ENCODE peak calls at places on chromosomes 5 and 9, in four cellular contexts. X, U, O and W are unnamed samples.

GRCh38 chr5:34563951-34564705 is 92.0 kb upstream of the RAI14 start:
- DNase-seq in U (peak; percentile 16), X (peak; percentile 32), O (peak; percentile 42), W (no peak)

GRCh38 chr5:74257645-74258328 is 382.7 kb downstream of the ENC1 start:
- DNase-seq in U (peak; percentile 49), X (no peak), O (peak; percentile 64), W (no peak)

GRCh38 chr9:129987047-129987446 is 55.9 kb downstream of the FNBP1 start:
- DNase-seq in O (no peak), X (no peak), U (no peak), W (no peak)

GRCh38 chr9:84874583-84874982 is 205.1 kb downstream of the NTRK2 start:
- DNase-seq in U (no peak), O (no peak), X (no peak), W (peak; percentile 67)

GRCh38 chr9:77946969-77947368 is 84.6 kb downstream of the GNAQ start:
- DNase-seq in X (no peak), O (no peak), U (peak; percentile 17), W (no peak)

GRCh38 chr5:79205965-79206364 is 30.0 kb upstream of the JMY start:
- DNase-seq in O (no peak), U (no peak), X (no peak), W (no peak)

GRCh38 chr5:54455413-54456157 is at the start of gene HSPB3:
- DNase-seq in X (no peak), O (peak; percentile 62), U (no peak), W (no peak)

GRCh38 chr9:129506892-129507291 is 114.0 kb downstream of the C9orf50 start:
- DNase-seq in O (no peak), U (no peak), X (no peak), W (peak; percentile 29)

GRCh38 chr5:173055983-173056782 is at the start of gene CREBRF:
- DNase-seq in X (peak; percentile 90), O (peak; percentile 98), U (peak; percentile 98), W (peak; percentile 99)
- TF ChIP-seq POLR2A in X (peak; percentile 51), O (peak; percentile 44), U (no peak), W (peak; percentile 66)

GRCh38 chr5:76402880-76403712 is at the start of gene IQGAP2:
- DNase-seq in O (peak; percentile 74), X (peak; percentile 44), U (peak; percentile 80), W (peak; percentile 51)
- TF ChIP-seq POLR2A in O (peak; percentile 13), X (no peak), U (peak; percentile 54), W (no peak)

DNA sequence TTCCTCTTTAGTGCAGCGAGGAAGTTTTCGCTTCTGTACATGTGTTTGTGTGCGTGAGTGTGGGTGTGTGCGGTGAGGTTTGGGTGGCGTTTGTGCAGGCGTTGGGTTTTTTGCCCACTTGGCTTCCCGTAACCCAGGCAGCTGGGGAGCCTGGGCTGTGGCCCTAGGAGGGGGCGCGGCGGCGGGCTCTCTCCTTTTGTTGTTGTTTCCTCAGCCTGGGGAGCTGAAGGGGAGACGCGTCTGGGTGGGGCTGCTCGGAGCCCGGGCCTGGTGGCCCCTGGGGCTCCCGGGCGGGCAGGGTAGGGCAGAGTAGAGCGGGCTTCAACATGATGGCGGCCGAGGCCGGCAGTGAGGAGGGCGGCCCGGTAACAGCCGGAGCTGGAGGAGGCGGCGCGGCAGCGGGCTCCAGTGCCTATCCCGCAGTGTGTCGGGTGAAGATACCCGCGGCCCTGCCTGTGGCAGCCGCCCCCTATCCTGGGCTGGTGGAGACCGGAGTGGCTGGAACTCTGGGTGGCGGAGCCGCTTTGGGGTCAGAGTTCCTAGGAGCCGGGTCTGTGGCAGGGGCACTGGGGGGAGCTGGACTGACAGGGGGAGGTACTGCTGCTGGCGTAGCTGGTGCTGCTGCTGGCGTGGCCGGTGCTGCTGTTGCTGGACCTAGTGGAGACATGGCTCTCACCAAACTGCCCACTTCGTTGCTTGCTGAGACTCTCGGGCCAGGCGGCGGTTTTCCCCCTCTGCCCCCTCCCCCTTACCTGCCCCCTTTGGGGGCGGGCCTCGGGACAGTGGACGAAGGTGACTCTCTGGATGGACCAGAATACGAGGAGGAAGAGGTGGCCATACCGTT is 665 bp downstream of the RASA1 start:
- DNase-seq in O (peak; percentile 82), X (peak; percentile 30), U (peak; percentile 61), W (peak; percentile 77)
- TF ChIP-seq POLR2A in O (no peak), X (peak; percentile 72), U (peak; percentile 28), W (no peak)

DNA sequence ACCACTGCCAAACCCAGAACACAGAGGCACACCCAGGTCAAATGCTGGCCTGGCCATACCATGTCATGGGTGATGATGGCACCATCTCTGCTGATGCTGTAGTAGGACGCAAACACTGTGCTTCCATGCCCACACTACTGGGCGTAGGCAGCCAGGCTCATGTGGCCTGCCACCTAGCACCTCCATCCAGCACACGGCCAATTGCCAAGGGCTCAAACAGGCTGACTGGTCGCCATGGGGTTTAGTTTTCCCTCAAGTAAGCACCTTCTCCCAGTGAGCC is 39.4 kb downstream of the BICD2 start:
- DNase-seq in X (no peak), O (no peak), U (no peak), W (no peak)
- TF ChIP-seq POLR2A in X (no peak), O (no peak), U (no peak), W (no peak)

DNA sequence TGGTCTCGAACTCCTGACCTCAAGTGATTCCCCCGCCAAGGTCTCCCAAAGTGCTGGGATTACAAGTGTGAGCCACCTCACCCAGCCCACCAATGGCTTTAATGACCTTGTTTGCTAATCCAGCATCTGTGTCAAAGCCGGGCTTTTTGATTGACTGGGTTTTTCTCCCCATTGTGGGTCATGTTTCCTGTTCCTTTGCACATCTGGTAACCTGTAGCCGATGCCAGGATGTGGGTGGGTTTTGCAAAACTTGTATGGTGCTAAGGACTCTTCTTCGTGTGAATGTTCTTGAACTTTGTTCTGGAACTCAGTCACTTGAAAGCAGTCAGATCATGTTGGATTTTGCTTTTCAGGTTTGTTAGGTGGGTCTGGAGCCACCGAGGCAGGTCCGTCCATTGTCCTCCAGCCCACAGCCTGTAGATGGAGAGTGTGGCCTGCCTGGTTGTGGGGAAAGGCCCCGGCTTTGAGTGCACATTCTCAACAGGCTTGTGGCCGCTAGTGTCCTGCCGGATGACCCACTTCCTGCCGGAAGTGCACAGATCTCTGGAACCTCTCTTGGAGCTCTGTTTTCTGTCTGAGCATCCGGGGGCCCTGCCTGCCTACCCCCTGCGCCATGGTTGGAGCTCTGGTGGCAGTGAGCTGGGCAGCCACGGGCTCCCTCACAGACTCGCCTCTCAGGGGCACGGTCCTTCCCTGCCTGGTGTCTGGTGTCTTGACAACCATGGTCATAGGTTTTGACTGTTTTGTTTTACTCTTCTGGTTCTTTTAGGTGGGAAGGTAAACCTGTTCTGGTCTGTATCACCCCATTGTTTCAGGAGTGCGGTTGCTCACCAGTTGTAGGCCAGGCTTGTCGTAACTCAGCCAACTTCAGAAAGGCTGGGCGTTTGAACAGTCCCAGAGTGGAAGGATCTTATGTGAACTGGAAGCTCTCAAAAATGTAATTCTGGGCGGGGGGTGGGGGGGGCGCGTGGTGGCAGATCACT is 69.6 kb upstream of the CACNA1B start:
- DNase-seq in U (no peak), O (no peak), X (no peak), W (no peak)
- TF ChIP-seq POLR2A in U (no peak), O (no peak), X (no peak), W (no peak)

DNA sequence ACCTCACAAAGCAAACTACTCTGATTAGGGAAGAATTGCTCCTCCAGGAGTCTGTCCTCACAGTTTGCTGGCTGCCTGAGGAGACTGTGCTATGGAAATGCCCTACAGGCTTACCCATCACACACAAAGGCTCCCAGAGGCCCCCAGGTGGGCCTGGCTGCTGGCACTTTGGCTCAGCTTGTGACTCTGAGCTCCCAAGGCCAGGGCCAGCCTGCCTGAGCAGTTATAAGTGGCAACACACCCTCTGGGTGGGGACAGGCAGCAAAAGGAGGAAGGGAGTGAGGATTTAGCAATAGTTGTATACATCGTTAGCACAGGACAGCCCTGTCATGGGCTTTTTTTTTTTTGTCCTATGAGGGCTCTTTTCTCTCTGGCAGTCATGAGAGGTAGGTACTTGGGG is 103.5 kb downstream of the DAPK1 start:
- DNase-seq in X (no peak), O (no peak), U (peak; percentile 27), W (no peak)
- TF ChIP-seq POLR2A in X (no peak), O (no peak), U (no peak), W (no peak)

GRCh38 chr5:150781706-150782614 is 3.4 kb downstream of the SMIM3 start:
- DNase-seq in O (peak; percentile 63), U (no peak), X (peak; percentile 36), W (no peak)

GRCh38 chr5:150782850-150783249 is 4.3 kb downstream of the SMIM3 start:
- DNase-seq in X (no peak), U (no peak), O (no peak), W (peak; percentile 10)

GRCh38 chr5:150785950-150786349 is 7.4 kb downstream of the SMIM3 start:
- DNase-seq in U (no peak), O (no peak), X (no peak), W (no peak)

GRCh38 chr5:150780816-150781221 is 2.3 kb downstream of the SMIM3 start:
- DNase-seq in U (no peak), X (no peak), O (no peak), W (no peak)

GRCh38 chr5:150783422-150783928 is 4.9 kb downstream of the SMIM3 start:
- DNase-seq in X (no peak), U (peak; percentile 64), O (peak; percentile 75), W (peak; percentile 81)
- TF ChIP-seq POLR2A in X (no peak), U (no peak), O (no peak), W (no peak)

GRCh38 chr9:72353455-72354116 is 11.4 kb downstream of the ZFAND5 start:
- DNase-seq in O (no peak), X (no peak), U (no peak), W (no peak)
- TF ChIP-seq POLR2A in O (no peak), X (no peak), U (no peak), W (no peak)

GRCh38 chr9:121822093-121823085 is 171.0 kb downstream of the DAB2IP start:
- DNase-seq in X (no peak), O (no peak), U (no peak), W (no peak)

GRCh38 chr9:121825481-121825830 is 174.0 kb downstream of the DAB2IP start:
- DNase-seq in X (no peak), U (no peak), O (no peak), W (no peak)

GRCh38 chr9:121824651-121825480 is 173.4 kb downstream of the DAB2IP start:
- DNase-seq in O (no peak), U (no peak), X (no peak), W (no peak)

GRCh38 chr9:121821326-121821725 is 169.9 kb downstream of the DAB2IP start:
- DNase-seq in X (no peak), U (no peak), O (no peak), W (no peak)

GRCh38 chr9:121823451-121824169 is 172.2 kb downstream of the DAB2IP start:
- DNase-seq in U (no peak), X (no peak), O (no peak), W (no peak)
- TF ChIP-seq POLR2A in U (no peak), X (no peak), O (no peak), W (no peak)